ENCODE peak calls at places on chromosomes 1 and 21, in eight cellular contexts. P, S, Q, E, B, Y, A and F are unnamed samples.

GRCh38 chr1:201539561-201540404 is 856 bp downstream of the NAV1 start:
- DNase-seq in Q (no peak), S (peak), B (no peak), P (no peak), E (peak), A (peak), Y (peak), F (peak)

GRCh38 chr1:217919683-217920502 is 288.7 kb downstream of the SPATA17 start:
- DNase-seq in P (no peak), E (no peak), A (no peak), S (no peak), Q (no peak), B (no peak), Y (no peak), F (no peak)

GRCh38 chr1:235648954-235649721 is 446 bp downstream of the GNG4 start:
- DNase-seq in Y (peak), B (no peak), A (peak), Q (peak), P (peak), S (no peak), E (peak), F (peak)

GRCh38 chr1:11598461-11598860 is 55.8 kb downstream of the FBXO2 start:
- DNase-seq in S (no peak), Y (peak), E (no peak), B (no peak), P (no peak), A (no peak), Q (no peak), F (no peak)

GRCh38 chr1:167641786-167642500 is 11.9 kb downstream of the RCSD1 start:
- DNase-seq in Q (no peak), E (no peak), A (no peak), Y (no peak), S (no peak), P (no peak), B (no peak), F (no peak)

GRCh38 chr1:147496571-147496970 is 44.7 kb upstream of the BCL9 start:
- DNase-seq in P (peak), Q (no peak), S (peak), A (peak), E (peak), B (no peak), Y (peak), F (peak)

GRCh38 chr1:201171063-201172036 is 17.1 kb upstream of the TMEM9 start:
- DNase-seq in Q (no peak), A (peak), Y (peak), S (no peak), B (no peak), E (peak), P (peak), F (peak)

GRCh38 chr1:8167936-8168335 is 141.8 kb upstream of the ERRFI1 start:
- DNase-seq in A (no peak), S (no peak), P (no peak), E (no peak), Y (no peak), Q (no peak), B (no peak), F (no peak)

GRCh38 chr1:42925132-42925769 is 33.4 kb downstream of the SLC2A1 start:
- DNase-seq in B (no peak), E (no peak), Q (no peak), P (no peak), Y (no peak), S (no peak), A (no peak), F (no peak)

GRCh38 chr1:15961492-15961891 is 14.4 kb downstream of the ZBTB17 start:
- DNase-seq in Y (no peak), B (no peak), Q (no peak), P (no peak), E (no peak), S (no peak), A (no peak), F (no peak)

GRCh38 chr21:29098156-29098555 is 24.7 kb upstream of the CCT8 start:
- DNase-seq in E (no peak), S (no peak), B (no peak), A (no peak), P (no peak), Y (no peak), Q (no peak), F (no peak)

GRCh38 chr21:45908536-45909237 is 72.9 kb upstream of the COL6A1 start:
- DNase-seq in Q (no peak), Y (no peak), S (no peak), B (no peak), E (no peak), P (no peak), A (no peak), F (no peak)

GRCh38 chr1:6360517-6360916 is 33.0 kb downstream of the ACOT7 start:
- DNase-seq in P (no peak), Y (no peak), A (no peak), Q (no peak), B (no peak), E (no peak), S (no peak), F (no peak)

GRCh38 chr1:168079761-168080160 is 57.0 kb downstream of the GPR161 start:
- DNase-seq in A (no peak), S (peak), E (no peak), B (no peak), Q (no peak), P (no peak), Y (peak), F (no peak)

GRCh38 chr1:54602559-54602958 is 20.8 kb downstream of the FAM151A start:
- DNase-seq in Y (no peak), Q (no peak), P (no peak), E (no peak), A (no peak), B (no peak), S (no peak), F (no peak)

GRCh38 chr1:111221276-111221632 is 6.3 kb upstream of the CHI3L2 start:
- DNase-seq in P (no peak), A (no peak), S (no peak), Y (no peak), B (no peak), Q (no peak), E (no peak), F (no peak)

GRCh38 chr1:78375996-78376395 is 114.8 kb upstream of the PTGFR start:
- DNase-seq in Q (no peak), P (no peak), S (no peak), E (no peak), A (no peak), Y (peak), B (no peak), F (no peak)